ENCODE peak calls at places on chromosome 20, in four cellular contexts. U is renal cortical epithelial cell, J is IMR-90, Y is iris pigment epithelial cell. B is an unnamed sample.
A peak's percentile ranks its signal among the peaks of the same experiment; 100 is the strongest.

GRCh38 chr20:5504061-5504739 is 187.4 kb upstream of the PROKR2 start:
- DNase-seq in U (no peak), J (no peak), Y (peak; percentile 40), B (peak; percentile 85)

GRCh38 chr20:50418890-50419642 is 91.1 kb upstream of the PTPN1 start:
- DNase-seq in U (no peak), J (no peak), Y (no peak), B (no peak)

GRCh38 chr20:38134427-38135281 is 30.4 kb downstream of the TGM2 start:
- DNase-seq in U (peak; percentile 41), J (peak; percentile 64), Y (peak; percentile 85), B (no peak)

GRCh38 chr20:10659651-10660601 is 13.9 kb downstream of the JAG1 start:
- DNase-seq in U (peak; percentile 84), J (no peak), Y (no peak), B (no peak)

GRCh38 chr20:62716198-62716940 is 7.7 kb downstream of the NTSR1 start:
- DNase-seq in U (no peak), J (peak; percentile 32), Y (peak; percentile 41), B (no peak)

GRCh38 chr20:33731693-33732165 is at the start of gene ZNF341:
- DNase-seq in U (peak; percentile 25), J (peak; percentile 76), Y (no peak), B (peak; percentile 96)

GRCh38 chr20:19522080-19522801 is 235.8 kb upstream of the RIN2 start:
- DNase-seq in U (no peak), J (no peak), Y (no peak), B (no peak)

GRCh38 chr20:2282181-2282580 is 13.6 kb upstream of the TGM3 start:
- DNase-seq in U (no peak), J (no peak), Y (no peak), B (no peak)

GRCh38 chr20:45070932-45071632 is 29.8 kb downstream of the KCNS1 start:
- DNase-seq in U (no peak), J (peak; percentile 26), Y (peak; percentile 85), B (no peak)

GRCh38 chr20:32327087-32327681 is 30.9 kb upstream of the ASXL1 start:
- DNase-seq in U (peak; percentile 71), J (peak; percentile 93), Y (peak; percentile 81), B (no peak)

GRCh38 chr20:34375977-34376430 is 12.9 kb downstream of the ITCH start:
- DNase-seq in U (peak; percentile 84), J (no peak), Y (no peak), B (peak; percentile 13)

GRCh38 chr20:19423097-19423891 is 210.9 kb downstream of the SLC24A3 start:
- DNase-seq in U (no peak), J (no peak), Y (no peak), B (no peak)

GRCh38 chr20:31710423-31711250 is 12.0 kb downstream of the BCL2L1 start:
- DNase-seq in U (peak; percentile 70), J (no peak), Y (no peak), B (no peak)

GRCh38 chr20:21182832-21183563 is 57.1 kb downstream of the KIZ start:
- DNase-seq in U (peak; percentile 92), J (peak; percentile 88), Y (peak; percentile 85), B (no peak)

GRCh38 chr20:32227744-32228688 is 20.3 kb downstream of the POFUT1 start:
- DNase-seq in U (no peak), J (no peak), Y (no peak), B (no peak)

GRCh38 chr20:856361-856775 is 22.9 kb downstream of the FAM110A start:
- DNase-seq in U (peak; percentile 96), J (peak; percentile 54), Y (peak; percentile 48), B (no peak)

GRCh38 chr20:50594231-50594590 is 84.0 kb downstream of the PTPN1 start:
- DNase-seq in U (no peak), J (no peak), Y (no peak), B (no peak)

GRCh38 chr20:50447817-50448216 is 62.4 kb upstream of the PTPN1 start:
- DNase-seq in U (no peak), J (no peak), Y (no peak), B (no peak)

GRCh38 chr20:51275181-51275580 is 252.3 kb upstream of the KCNG1 start:
- DNase-seq in U (no peak), J (peak; percentile 4), Y (no peak), B (no peak)

GRCh38 chr20:60586417-60587105 is 628.3 kb downstream of the CDH26 start:
- DNase-seq in U (no peak), J (no peak), Y (no peak), B (peak; percentile 54)

GRCh38 chr20:61776491-61776890 is 289.2 kb downstream of the TAF4 start:
- DNase-seq in U (no peak), J (no peak), Y (no peak), B (no peak)

GRCh38 chr20:32112862-32113261 is 3.3 kb downstream of the TM9SF4 start:
- DNase-seq in U (no peak), J (no peak), Y (no peak), B (no peak)

GRCh38 chr20:52031574-52032303 is 159.8 kb downstream of the ZFP64 start:
- DNase-seq in U (peak; percentile 64), J (peak; percentile 88), Y (peak; percentile 95), B (no peak)

GRCh38 chr20:5160882-5161281 is 34.1 kb downstream of the CDS2 start:
- DNase-seq in U (no peak), J (peak; percentile 39), Y (peak; percentile 44), B (no peak)

GRCh38 chr20:54293526-54293925 is 85.6 kb downstream of the PFDN4 start:
- DNase-seq in U (peak; percentile 50), J (no peak), Y (no peak), B (no peak)

GRCh38 chr20:50172347-50173013 is 18.1 kb upstream of the CEBPB start:
- DNase-seq in U (peak; percentile 53), J (peak; percentile 65), Y (peak; percentile 75), B (peak; percentile 85)

GRCh38 chr20:16209826-16210365 is 363.4 kb downstream of the KIF16B start:
- DNase-seq in U (no peak), J (no peak), Y (peak; percentile 3), B (no peak)

GRCh38 chr20:62539208-62539607 is 63.4 kb upstream of the GATA5 start:
- DNase-seq in U (no peak), J (no peak), Y (no peak), B (no peak)

GRCh38 chr20:38221041-38221589 is 39.4 kb downstream of the KIAA1755 start:
- DNase-seq in U (no peak), J (peak; percentile 52), Y (peak; percentile 35), B (peak; percentile 90)

GRCh38 chr20:51128198-51128597 is 105.3 kb upstream of the KCNG1 start:
- DNase-seq in U (peak; percentile 62), J (peak; percentile 97), Y (peak; percentile 99), B (no peak)

GRCh38 chr20:53943522-53944291 is 126.7 kb downstream of the BCAS1 start:
- DNase-seq in U (no peak), J (peak; percentile 39), Y (peak; percentile 43), B (peak; percentile 46)

GRCh38 chr20:35341366-35342028 is 49.3 kb upstream of the FAM83C start:
- DNase-seq in U (no peak), J (peak; percentile 29), Y (no peak), B (no peak)

GRCh38 chr20:50632701-50633100 is 58.6 kb downstream of the RIPOR3 start:
- DNase-seq in U (no peak), J (no peak), Y (no peak), B (no peak)

GRCh38 chr20:33724439-33725094 is 4.5 kb upstream of the PXMP4 start:
- DNase-seq in U (peak; percentile 45), J (no peak), Y (peak; percentile 58), B (no peak)

GRCh38 chr20:31494131-31494530 is 19.0 kb downstream of the REM1 start:
- DNase-seq in U (peak; percentile 53), J (peak; percentile 41), Y (peak; percentile 55), B (no peak)

GRCh38 chr20:48131581-48131980 is 346.3 kb upstream of the SULF2 start:
- DNase-seq in U (no peak), J (no peak), Y (no peak), B (no peak)

GRCh38 chr20:25013478-25014380 is 21.2 kb upstream of the APMAP start:
- DNase-seq in U (no peak), J (no peak), Y (no peak), B (no peak)

GRCh38 chr20:59158673-59159072 is 4.9 kb upstream of the ZNF831 start:
- DNase-seq in U (no peak), J (no peak), Y (no peak), B (no peak)

B was measured in retina.